ENCODE peak calls at places on chromosomes 11 and 22, in nine cellular contexts. X, D, P, K, G, O, R, F and N are unnamed samples.

GRCh38 chr11:97537407-97538150 is 1147.8 kb downstream of the JRKL start:
- DNase-seq in X (no peak), D (no peak), P (no peak), K (no peak), G (no peak), O (no peak), R (no peak), F (no peak), N (no peak)

GRCh38 chr11:98036810-98037209 is 983.9 kb upstream of the CNTN5 start:
- DNase-seq in X (no peak), D (no peak), P (no peak), K (no peak), G (no peak), O (no peak), R (no peak), F (no peak), N (no peak)

GRCh38 chr11:12017243-12017678 is 8.8 kb upstream of the DKK3 start:
- DNase-seq in X (no peak), D (no peak), P (peak), K (no peak), G (no peak), O (no peak), R (no peak), F (no peak), N (no peak)

GRCh38 chr22:44660051-44660830 is 41.8 kb upstream of the PRR5 start:
- DNase-seq in X (no peak), D (no peak), P (no peak), K (no peak), G (no peak), O (no peak), R (no peak), F (no peak), N (no peak)

GRCh38 chr22:20305894-20306645 is 13.8 kb downstream of the DGCR6L start:
- DNase-seq in X (peak), D (peak), P (no peak), K (no peak), G (no peak), O (no peak), R (no peak), F (no peak), N (no peak)

GRCh38 chr11:111707039-111707690 is 59.0 kb downstream of the PPP2R1B start:
- DNase-seq in X (peak), D (no peak), P (peak), K (no peak), G (no peak), O (no peak), R (no peak), F (no peak), N (peak)

GRCh38 chr11:69074786-69075185 is 26.1 kb downstream of the TPCN2 start:
- DNase-seq in X (no peak), D (no peak), P (no peak), K (no peak), G (no peak), O (no peak), R (no peak), F (no peak), N (no peak)

GRCh38 chr22:41923595-41924276 is 2.9 kb downstream of the TNFRSF13C start:
- DNase-seq in X (no peak), D (no peak), P (no peak), K (no peak), G (no peak), O (no peak), R (no peak), F (no peak), N (no peak)

GRCh38 chr11:67544591-67545242 is 21.5 kb upstream of the CABP2 start:
- DNase-seq in X (no peak), D (no peak), P (no peak), K (no peak), G (no peak), O (no peak), R (no peak), F (no peak), N (no peak)

GRCh38 chr11:74992852-74993251 is 4.1 kb downstream of the NEU3 start:
- DNase-seq in X (no peak), D (no peak), P (no peak), K (no peak), G (no peak), O (no peak), R (no peak), F (no peak), N (no peak)

GRCh38 chr11:88656960-88657738 is 319.6 kb upstream of the CTSC start:
- DNase-seq in X (no peak), D (no peak), P (peak), K (no peak), G (no peak), O (no peak), R (no peak), F (no peak), N (no peak)

GRCh38 chr11:9858218-9858617 is 194.3 kb downstream of the SWAP70 start:
- DNase-seq in X (no peak), D (no peak), P (no peak), K (no peak), G (no peak), O (no peak), R (no peak), F (no peak), N (no peak)

GRCh38 chr11:64805481-64805880 is 2.5 kb upstream of the MAP4K2 start:
- DNase-seq in X (no peak), D (no peak), P (no peak), K (no peak), G (no peak), O (no peak), R (no peak), F (no peak), N (no peak)

GRCh38 chr11:72824811-72825505 is 10.7 kb downstream of the ATG16L2 start:
- DNase-seq in X (no peak), D (no peak), P (no peak), K (no peak), G (no peak), O (no peak), R (no peak), F (no peak), N (no peak)

GRCh38 chr11:2002807-2003206 is 5.2 kb upstream of the H19 start:
- DNase-seq in X (no peak), D (no peak), P (no peak), K (no peak), G (no peak), O (no peak), R (no peak), F (no peak), N (no peak)

GRCh38 chr11:45333506-45333971 is 47.4 kb upstream of the SYT13 start:
- DNase-seq in X (peak), D (no peak), P (peak), K (no peak), G (no peak), O (peak), R (no peak), F (no peak), N (no peak)

GRCh38 chr11:9726313-9727022 is 62.6 kb downstream of the SWAP70 start:
- DNase-seq in X (no peak), D (no peak), P (peak), K (no peak), G (no peak), O (peak), R (no peak), F (no peak), N (no peak)

GRCh38 chr22:37803195-37803635 is 4.5 kb upstream of the GCAT start:
- DNase-seq in X (no peak), D (no peak), P (no peak), K (no peak), G (no peak), O (no peak), R (no peak), F (no peak), N (no peak)

GRCh38 chr11:107042748-107043147 is 24.5 kb upstream of the GUCY1A2 start:
- DNase-seq in X (no peak), D (no peak), P (no peak), K (no peak), G (no peak), O (no peak), R (no peak), F (no peak), N (no peak)

GRCh38 chr11:2451336-2451735 is 6.5 kb downstream of the KCNQ1 start:
- DNase-seq in X (no peak), D (peak), P (no peak), K (no peak), G (no peak), O (no peak), R (no peak), F (no peak), N (no peak)

GRCh38 chr11:36071917-36072500 is 128.1 kb downstream of the LDLRAD3 start:
- DNase-seq in X (no peak), D (no peak), P (no peak), K (no peak), G (no peak), O (no peak), R (no peak), F (no peak), N (no peak)

GRCh38 chr11:121194731-121195596 is 93.9 kb downstream of the TECTA start:
- DNase-seq in X (no peak), D (no peak), P (peak), K (no peak), G (no peak), O (peak), R (peak), F (peak), N (peak)

GRCh38 chr22:21866821-21867527 is 471 bp downstream of the MAPK1 start:
- DNase-seq in X (peak), D (no peak), P (peak), K (peak), G (no peak), O (peak), R (peak), F (peak), N (no peak)

GRCh38 chr22:49666146-49666809 is 161.4 kb downstream of the BRD1 start:
- DNase-seq in X (no peak), D (no peak), P (no peak), K (peak), G (no peak), O (no peak), R (no peak), F (no peak), N (no peak)

GRCh38 chr11:56700242-56700918 is 1.5 kb downstream of the OR9G1 start:
- DNase-seq in X (no peak), D (no peak), P (no peak), K (no peak), G (no peak), O (no peak), R (no peak), F (no peak), N (no peak)

GRCh38 chr11:119983240-119983732 is 154.6 kb downstream of the TRIM29 start:
- DNase-seq in X (no peak), D (no peak), P (no peak), K (no peak), G (no peak), O (no peak), R (no peak), F (no peak), N (no peak)

GRCh38 chr22:33747576-33748180 is 172.6 kb downstream of the LARGE1 start:
- DNase-seq in X (no peak), D (no peak), P (no peak), K (no peak), G (no peak), O (no peak), R (no peak), F (no peak), N (no peak)

GRCh38 chr22:20551805-20552449 is 44.5 kb downstream of the MED15 start:
- DNase-seq in X (peak), D (peak), P (peak), K (peak), G (peak), O (no peak), R (peak), F (no peak), N (peak)

GRCh38 chr11:78646564-78647185 is 72.0 kb upstream of the NARS2 start:
- DNase-seq in X (peak), D (no peak), P (peak), K (peak), G (no peak), O (peak), R (peak), F (peak), N (no peak)

GRCh38 chr11:24093410-24093809 is 403.4 kb upstream of the LUZP2 start:
- DNase-seq in X (no peak), D (no peak), P (no peak), K (no peak), G (no peak), O (no peak), R (no peak), F (no peak), N (no peak)

GRCh38 chr11:116958246-116958645 is 120.8 kb upstream of the APOA1 start:
- DNase-seq in X (no peak), D (no peak), P (no peak), K (no peak), G (no peak), O (no peak), R (no peak), F (no peak), N (no peak)

GRCh38 chr22:49934144-49934890 is 15.9 kb downstream of the CRELD2 start:
- DNase-seq in X (peak), D (peak), P (peak), K (peak), G (no peak), O (no peak), R (no peak), F (no peak), N (no peak)

GRCh38 chr22:30318773-30319419 is 7.8 kb downstream of the TBC1D10A start:
- DNase-seq in X (no peak), D (no peak), P (no peak), K (no peak), G (no peak), O (no peak), R (no peak), F (no peak), N (no peak)

GRCh38 chr22:26072611-26073010 is 96.7 kb upstream of the SEZ6L start:
- DNase-seq in X (no peak), D (no peak), P (no peak), K (no peak), G (no peak), O (no peak), R (no peak), F (no peak), N (no peak)

GRCh38 chr11:126702987-126703386 is 297.6 kb downstream of the KIRREL3 start:
- DNase-seq in X (peak), D (no peak), P (peak), K (no peak), G (peak), O (no peak), R (no peak), F (no peak), N (no peak)